ENCODE peak calls at places on chromosomes 7 and 10, in ten cellular contexts. One of them, this sample, is unnamed.

GRCh38 chr10:50550291-50550839 is 73.4 kb downstream of the SGMS1 start:
- DNase-seq in NCI-H69: no peak
- DNase-seq in amygdala: no peak
- DNase-seq in fibroblast of gingiva: no peak
- DNase-seq in H7: no peak
- DNase-seq in RCC 7860: no peak
- DNase-seq in adipocyte: no peak
- DNase-seq in bronchial epithelial cell: no peak
- DNase-seq in osteoblast: no peak
- DNase-seq in C1 segment of cervical spinal cord: no peak
- DNase-seq in this sample: no peak

GRCh38 chr7:1325646-1326510 is 93.2 kb downstream of the UNCX start:
- DNase-seq in amygdala: no peak
- DNase-seq in H7: peak
- DNase-seq in C1 segment of cervical spinal cord: no peak
- DNase-seq in fibroblast of gingiva: no peak
- DNase-seq in RCC 7860: no peak
- DNase-seq in bronchial epithelial cell: no peak
- DNase-seq in adipocyte: no peak
- DNase-seq in osteoblast: no peak
- DNase-seq in NCI-H69: no peak
- DNase-seq in this sample: no peak

GRCh38 chr7:87369216-87369615 is 23.8 kb downstream of the CROT start:
- DNase-seq in RCC 7860: no peak
- DNase-seq in amygdala: no peak
- DNase-seq in bronchial epithelial cell: no peak
- DNase-seq in adipocyte: no peak
- DNase-seq in fibroblast of gingiva: no peak
- DNase-seq in NCI-H69: no peak
- DNase-seq in osteoblast: no peak
- DNase-seq in C1 segment of cervical spinal cord: no peak
- DNase-seq in H7: no peak
- DNase-seq in this sample: no peak

GRCh38 chr10:93995598-93996271 is 2.0 kb downstream of the PLCE1 start:
- DNase-seq in H7: no peak
- DNase-seq in fibroblast of gingiva: peak
- DNase-seq in RCC 7860: peak
- DNase-seq in osteoblast: no peak
- DNase-seq in amygdala: no peak
- DNase-seq in adipocyte: peak
- DNase-seq in NCI-H69: no peak
- DNase-seq in bronchial epithelial cell: peak
- DNase-seq in C1 segment of cervical spinal cord: no peak
- DNase-seq in this sample: no peak

GRCh38 chr7:50812847-50813475 is 30.3 kb upstream of the GRB10 start:
- DNase-seq in osteoblast: peak
- DNase-seq in amygdala: no peak
- DNase-seq in adipocyte: peak
- DNase-seq in H7: no peak
- DNase-seq in fibroblast of gingiva: peak
- DNase-seq in C1 segment of cervical spinal cord: no peak
- DNase-seq in NCI-H69: peak
- DNase-seq in RCC 7860: peak
- DNase-seq in bronchial epithelial cell: peak
- DNase-seq in this sample: peak

GRCh38 chr7:159015894-159016410 is 128.7 kb downstream of the VIPR2 start:
- DNase-seq in RCC 7860: no peak
- DNase-seq in osteoblast: peak
- DNase-seq in fibroblast of gingiva: no peak
- DNase-seq in NCI-H69: no peak
- DNase-seq in bronchial epithelial cell: no peak
- DNase-seq in adipocyte: no peak
- DNase-seq in amygdala: no peak
- DNase-seq in H7: no peak
- DNase-seq in C1 segment of cervical spinal cord: no peak
- DNase-seq in this sample: no peak

GRCh38 chr10:74206727-74207126 is 55.7 kb downstream of the ADK start:
- DNase-seq in bronchial epithelial cell: peak
- DNase-seq in H7: no peak
- DNase-seq in fibroblast of gingiva: no peak
- DNase-seq in osteoblast: no peak
- DNase-seq in C1 segment of cervical spinal cord: no peak
- DNase-seq in RCC 7860: no peak
- DNase-seq in NCI-H69: peak
- DNase-seq in adipocyte: no peak
- DNase-seq in amygdala: no peak
- DNase-seq in this sample: no peak

GRCh38 chr7:124462249-124462648 is 303.3 kb downstream of the GPR37 start:
- DNase-seq in adipocyte: no peak
- DNase-seq in NCI-H69: peak
- DNase-seq in bronchial epithelial cell: peak
- DNase-seq in RCC 7860: no peak
- DNase-seq in osteoblast: no peak
- DNase-seq in amygdala: no peak
- DNase-seq in fibroblast of gingiva: peak
- DNase-seq in H7: no peak
- DNase-seq in C1 segment of cervical spinal cord: no peak
- DNase-seq in this sample: no peak

GRCh38 chr10:37639200-37639599 is 218.2 kb downstream of the ZNF248 start:
- DNase-seq in H7: no peak
- DNase-seq in fibroblast of gingiva: no peak
- DNase-seq in C1 segment of cervical spinal cord: no peak
- DNase-seq in RCC 7860: no peak
- DNase-seq in bronchial epithelial cell: no peak
- DNase-seq in osteoblast: no peak
- DNase-seq in adipocyte: no peak
- DNase-seq in NCI-H69: no peak
- DNase-seq in amygdala: no peak
- DNase-seq in this sample: no peak